ENCODE peak calls at places on chromosomes 6 and 20, in ten cellular contexts. M, I, Q, W, O, E, U, Y, F and G are unnamed samples.

GRCh38 chr6:112235956-112236355 is 18.4 kb downstream of the LAMA4 start:
- DNase-seq in W (no peak), U (no peak), I (no peak), M (no peak), O (no peak), F (peak; percentile 83), Y (no peak), E (no peak), Q (no peak), G (no peak)

GRCh38 chr20:45368221-45368980 is 5.4 kb downstream of the SYS1 start:
- DNase-seq in M (no peak), Y (peak; percentile 79), W (peak; percentile 97), I (no peak), O (no peak), Q (peak; percentile 88), U (no peak), E (peak; percentile 86), F (no peak), G (no peak)

GRCh38 chr20:58701431-58702160 is 9.0 kb downstream of the NPEPL1 start:
- DNase-seq in I (peak; percentile 55), F (no peak), O (no peak), U (no peak), W (no peak), Y (no peak), Q (no peak), E (no peak), M (peak; percentile 10), G (no peak)

GRCh38 chr20:57383447-57384347 is 7.5 kb upstream of the RBM38 start:
- DNase-seq in I (no peak), F (no peak), O (no peak), Q (no peak), M (no peak), U (no peak), E (no peak), W (peak; percentile 58), Y (no peak), G (no peak)

GRCh38 chr20:8144282-8145245 is 12.5 kb downstream of the PLCB1 start:
- DNase-seq in Q (no peak), U (no peak), M (no peak), O (no peak), E (no peak), F (peak; percentile 89), Y (no peak), W (no peak), I (no peak), G (no peak)

GRCh38 chr6:116307001-116307400 is 27.3 kb upstream of the TSPYL1 start:
- DNase-seq in I (no peak), E (no peak), M (no peak), O (no peak), U (no peak), F (no peak), Q (no peak), W (no peak), Y (no peak), G (no peak)

GRCh38 chr6:96923871-96924493 is 546 bp upstream of the KLHL32 start:
- DNase-seq in Y (no peak), U (peak; percentile 7), E (no peak), O (peak; percentile 38), W (no peak), M (no peak), Q (no peak), F (no peak), I (no peak), G (no peak)

GRCh38 chr6:149334201-149334600 is 16.7 kb downstream of the TAB2 start:
- DNase-seq in O (no peak), I (no peak), E (no peak), M (no peak), U (no peak), Q (no peak), W (no peak), F (peak; percentile 69), Y (no peak), G (peak; percentile 86)

GRCh38 chr6:56366112-56366852 is 118.9 kb upstream of the COL21A1 start:
- DNase-seq in W (no peak), U (no peak), E (no peak), O (no peak), I (no peak), Q (no peak), F (no peak), Y (no peak), M (no peak), G (no peak)

GRCh38 chr6:56368484-56368883 is 121.1 kb upstream of the COL21A1 start:
- DNase-seq in Y (no peak), O (no peak), E (no peak), W (no peak), I (no peak), U (no peak), M (no peak), Q (no peak), F (no peak), G (no peak)

GRCh38 chr6:56372621-56373020 is 125.2 kb upstream of the COL21A1 start:
- DNase-seq in F (peak; percentile 24), M (no peak), I (no peak), O (no peak), Y (no peak), E (no peak), U (no peak), Q (no peak), W (no peak), G (no peak)

GRCh38 chr6:56370591-56371198 is 123.3 kb upstream of the COL21A1 start:
- DNase-seq in Y (no peak), I (no peak), W (peak; percentile 4), M (no peak), O (no peak), Q (peak; percentile 11), F (peak; percentile 87), U (peak; percentile 75), E (peak; percentile 18), G (peak; percentile 97)

DNA sequence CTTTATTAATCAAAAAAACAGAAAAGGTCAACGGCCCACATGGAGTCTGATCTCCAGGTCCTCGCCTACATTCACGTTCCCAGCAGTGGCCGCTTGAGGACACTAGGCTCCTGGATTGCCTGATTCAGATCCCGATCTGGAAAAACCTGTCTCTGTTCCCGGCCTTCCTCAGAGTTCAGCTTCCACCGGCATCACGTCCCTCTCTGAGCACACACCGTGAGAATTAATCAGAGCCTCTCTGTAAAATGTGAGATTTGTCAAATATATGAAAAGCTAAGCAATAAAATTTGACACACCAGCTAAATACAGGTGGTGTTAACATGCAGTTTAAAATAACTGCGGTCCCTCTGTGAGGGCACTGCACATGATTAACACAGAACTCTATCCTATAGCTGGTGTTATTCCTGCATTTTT is 122.8 kb upstream of the COL21A1 start:
- DNase-seq in F (no peak), Q (no peak), W (no peak), O (no peak), M (peak; percentile 76), U (peak; percentile 77), Y (no peak), I (no peak), E (no peak), G (peak; percentile 88)
- TF ChIP-seq CTCF in F (no peak), Q (no peak), W (no peak), O (peak; percentile 58), M (peak; percentile 88), U (peak; percentile 91), Y (no peak), I (peak; percentile 53), E (no peak), G (peak; percentile 86)

DNA sequence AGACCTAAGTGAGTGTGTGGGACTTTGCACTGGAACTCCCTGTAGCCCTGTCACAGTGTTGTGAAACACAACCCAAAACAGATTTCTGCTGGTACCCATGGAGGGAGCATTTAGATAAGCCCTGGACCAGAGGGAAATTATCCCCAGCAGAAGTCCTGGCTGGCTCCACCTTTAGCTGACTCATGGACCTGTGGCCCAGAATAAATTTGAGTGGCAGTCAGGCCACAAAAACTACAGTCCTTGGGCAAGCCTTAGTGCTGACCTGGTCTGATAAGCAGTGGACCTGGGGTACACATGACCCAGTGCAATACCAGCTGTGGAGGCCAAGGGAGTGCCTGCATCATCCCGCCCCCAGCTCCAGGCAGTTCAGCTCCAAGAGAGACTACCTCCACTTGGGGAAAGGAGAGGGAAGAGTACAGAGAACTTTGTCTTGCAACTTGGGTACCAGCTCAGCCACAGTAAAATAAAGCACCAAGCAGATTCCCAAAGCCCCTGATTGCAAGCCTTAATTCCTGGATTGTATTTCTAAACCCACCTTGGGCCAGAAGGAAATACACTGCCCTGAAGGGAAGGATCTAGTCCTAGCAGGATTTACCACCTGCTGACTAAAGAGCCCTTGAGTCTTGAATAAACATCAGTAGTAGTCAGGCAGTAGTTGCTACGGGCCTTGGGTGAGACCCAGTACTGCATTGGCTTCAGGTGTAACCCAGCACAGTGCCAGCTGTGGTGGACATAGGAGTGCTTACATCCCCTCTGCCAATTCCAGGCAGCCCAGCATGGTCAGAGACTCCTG is 140.4 kb upstream of the COL21A1 start:
- DNase-seq in F (no peak), E (no peak), U (no peak), M (no peak), Y (no peak), O (no peak), I (no peak), Q (no peak), W (no peak), G (no peak)
- TF ChIP-seq CTCF in F (no peak), E (no peak), U (no peak), M (no peak), Y (no peak), O (no peak), I (no peak), Q (no peak), W (no peak), G (no peak)

GRCh38 chr6:70900061-70900460 is 56.8 kb downstream of the B3GAT2 start:
- DNase-seq in M (no peak), U (no peak), Q (no peak), Y (no peak), E (no peak), I (no peak), W (no peak), O (no peak), F (no peak), G (no peak)

GRCh38 chr6:70905676-70906075 is 51.2 kb downstream of the B3GAT2 start:
- DNase-seq in M (no peak), F (no peak), W (no peak), Q (no peak), U (no peak), E (no peak), Y (no peak), I (no peak), O (no peak), G (no peak)

GRCh38 chr6:70903665-70904452 is 53.0 kb downstream of the B3GAT2 start:
- DNase-seq in Y (no peak), O (no peak), W (no peak), E (no peak), F (no peak), I (no peak), M (no peak), Q (no peak), U (no peak), G (no peak)

GRCh38 chr6:70901324-70901723 is 55.5 kb downstream of the B3GAT2 start:
- DNase-seq in W (no peak), E (no peak), Y (no peak), U (no peak), M (no peak), F (no peak), O (no peak), Q (no peak), I (no peak), G (peak; percentile 7)
- TF ChIP-seq CTCF in W (peak; percentile 61), E (no peak), Y (peak; percentile 21), U (no peak), M (no peak), F (peak; percentile 20), O (no peak), Q (no peak), I (peak; percentile 9), G (peak; percentile 29)

DNA sequence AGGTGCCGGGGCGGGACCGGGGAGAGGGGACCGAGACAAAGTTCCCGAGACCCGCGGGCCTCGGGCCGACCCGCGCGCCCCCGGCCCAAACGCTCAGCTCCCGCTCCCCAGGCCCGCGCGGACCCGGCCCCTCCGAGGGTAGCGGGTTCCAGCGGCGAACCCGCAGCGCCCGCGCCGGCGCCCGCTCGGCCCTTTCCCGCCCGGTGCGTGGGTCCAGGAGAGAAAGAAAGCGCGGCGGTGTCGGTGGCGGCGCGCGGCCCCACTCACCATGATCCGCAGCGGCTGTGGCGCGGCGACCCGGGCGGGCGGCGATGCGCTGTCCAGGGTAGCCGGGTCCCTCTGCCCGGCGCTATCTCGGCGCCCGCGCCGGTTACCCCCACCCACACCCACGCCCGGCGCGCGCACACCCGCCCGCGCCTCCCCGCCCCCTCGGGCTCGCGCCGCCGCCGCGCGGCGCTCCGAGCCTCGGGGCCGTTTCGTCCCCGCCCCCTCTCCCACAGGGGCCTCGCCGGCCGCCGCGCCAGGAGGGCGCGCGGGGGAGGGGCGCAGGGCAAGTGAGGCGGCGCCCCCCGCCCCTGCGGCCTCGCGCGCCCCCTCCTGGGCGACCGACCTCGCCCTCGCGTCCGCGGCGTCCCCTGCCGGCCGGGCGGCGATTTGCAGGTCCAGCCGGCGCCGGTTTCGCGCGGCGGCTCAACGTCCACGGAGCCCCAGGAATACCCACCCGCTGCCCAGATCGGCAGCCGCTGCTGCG is at the start of gene ELOVL2:
- DNase-seq in W (no peak), U (peak; percentile 44), Y (peak; percentile 78), M (peak; percentile 47), I (peak; percentile 65), O (no peak), E (peak; percentile 59), Q (peak; percentile 70), F (peak; percentile 61), G (no peak)
- TF ChIP-seq CTCF in W (no peak), U (peak; percentile 59), Y (peak; percentile 45), M (peak; percentile 53), I (peak; percentile 47), O (peak; percentile 99), E (peak; percentile 60), Q (peak; percentile 75), F (peak; percentile 99), G (peak; percentile 50)